ENCODE peak calls at places on chromosomes 1 and 21, in seven cellular contexts. P is mammary epithelial cell, H is mucosa of descending colon, Q is psoas muscle, T is neural progenitor cell, B is colonic mucosa, D is Calu3. M is an unnamed sample.

GRCh38 chr1:160400284-160400645 is at the start of gene VANGL2:
- DNase-seq in P (peak), H (peak), Q (peak), T (peak), B (peak), D (peak), M (no peak)

GRCh38 chr1:231536099-231536498 is 7.6 kb downstream of the TSNAX start:
- DNase-seq in P (no peak), H (no peak), Q (no peak), T (no peak), B (no peak), D (no peak), M (no peak)

GRCh38 chr1:49298304-49298703 is 521.6 kb upstream of the BEND5 start:
- DNase-seq in P (no peak), H (no peak), Q (peak), T (no peak), B (no peak), D (peak), M (no peak)

GRCh38 chr1:43275826-43276620 is 6.2 kb downstream of the TMEM125 start:
- DNase-seq in P (no peak), H (no peak), Q (no peak), T (no peak), B (no peak), D (no peak), M (no peak)

GRCh38 chr21:42835211-42835610 is 44.1 kb downstream of the WDR4 start:
- DNase-seq in P (no peak), H (no peak), Q (no peak), T (no peak), B (no peak), D (no peak), M (no peak)

GRCh38 chr1:53413175-53414001 is 45.8 kb upstream of the DMRTB1 start:
- DNase-seq in P (peak), H (no peak), Q (no peak), T (no peak), B (no peak), D (no peak), M (peak)

GRCh38 chr1:230226004-230226800 is 159.2 kb downstream of the GALNT2 start:
- DNase-seq in P (no peak), H (no peak), Q (no peak), T (no peak), B (no peak), D (no peak), M (no peak)

GRCh38 chr1:20485527-20486456 is at the start of gene CAMK2N1:
- DNase-seq in P (peak), H (peak), Q (peak), T (peak), B (peak), D (peak), M (no peak)

GRCh38 chr1:5497471-5497870 is 494.8 kb downstream of the NPHP4 start:
- DNase-seq in P (no peak), H (no peak), Q (no peak), T (no peak), B (no peak), D (no peak), M (no peak)

GRCh38 chr1:51340380-51340779 is 10.0 kb upstream of the TTC39A start:
- DNase-seq in P (no peak), H (no peak), Q (no peak), T (no peak), B (no peak), D (no peak), M (no peak)

GRCh38 chr1:244116946-244117345 is 65.9 kb downstream of the ZBTB18 start:
- DNase-seq in P (no peak), H (no peak), Q (no peak), T (no peak), B (no peak), D (no peak), M (no peak)

GRCh38 chr1:41802532-41803501 is 115.9 kb downstream of the HIVEP3 start:
- DNase-seq in P (peak), H (peak), Q (peak), T (no peak), B (no peak), D (no peak), M (peak)

GRCh38 chr21:41438425-41439113 is 12.5 kb downstream of the MX1 start:
- DNase-seq in P (no peak), H (no peak), Q (no peak), T (no peak), B (no peak), D (no peak), M (no peak)

GRCh38 chr1:227897704-227898438 is 49.9 kb downstream of the WNT9A start:
- DNase-seq in P (no peak), H (no peak), Q (no peak), T (no peak), B (no peak), D (no peak), M (no peak)

GRCh38 chr1:180309338-180309737 is 79.3 kb downstream of the LHX4 start:
- DNase-seq in P (peak), H (no peak), Q (no peak), T (no peak), B (no peak), D (peak), M (no peak)

GRCh38 chr1:20343149-20343936 is 52.7 kb downstream of the VWA5B1 start:
- DNase-seq in P (no peak), H (peak), Q (no peak), T (peak), B (peak), D (no peak), M (peak)

GRCh38 chr1:61674221-61674620 is 50.7 kb downstream of the TM2D1 start:
- DNase-seq in P (no peak), H (no peak), Q (no peak), T (no peak), B (no peak), D (no peak), M (no peak)

GRCh38 chr1:186864296-186864695 is 35.5 kb downstream of the PLA2G4A start:
- DNase-seq in P (no peak), H (no peak), Q (no peak), T (no peak), B (no peak), D (no peak), M (no peak)

GRCh38 chr1:53656062-53656915 is 82.7 kb downstream of the GLIS1 start:
- DNase-seq in P (peak), H (no peak), Q (no peak), T (no peak), B (no peak), D (no peak), M (no peak)

GRCh38 chr1:78676347-78676982 is 26.8 kb downstream of the IFI44 start:
- DNase-seq in P (peak), H (no peak), Q (no peak), T (peak), B (peak), D (peak), M (no peak)

GRCh38 chr1:55747285-55747890 is 532.2 kb upstream of the USP24 start:
- DNase-seq in P (no peak), H (no peak), Q (no peak), T (no peak), B (no peak), D (no peak), M (no peak)

GRCh38 chr1:204705888-204706837 is 20.6 kb upstream of the LRRN2 start:
- DNase-seq in P (no peak), H (no peak), Q (no peak), T (no peak), B (no peak), D (no peak), M (no peak)

GRCh38 chr1:221693087-221693486 is 48.8 kb downstream of the DUSP10 start:
- DNase-seq in P (no peak), H (no peak), Q (no peak), T (no peak), B (no peak), D (no peak), M (no peak)

GRCh38 chr1:6448749-6449631 is 17.0 kb downstream of the TNFRSF25 start:
- DNase-seq in P (no peak), H (peak), Q (no peak), T (peak), B (no peak), D (no peak), M (no peak)

GRCh38 chr1:47385020-47385419 is 31.1 kb upstream of the FOXE3 start:
- DNase-seq in P (no peak), H (no peak), Q (no peak), T (no peak), B (no peak), D (no peak), M (no peak)

GRCh38 chr1:198465201-198466144 is 75.0 kb downstream of the ATP6V1G3 start:
- DNase-seq in P (peak), H (no peak), Q (no peak), T (peak), B (no peak), D (no peak), M (peak)

GRCh38 chr1:53062731-53063591 is 948 bp downstream of the PODN start:
- DNase-seq in P (no peak), H (no peak), Q (no peak), T (peak), B (no peak), D (no peak), M (no peak)

GRCh38 chr1:31705080-31705866 is 1.5 kb upstream of the COL16A1 start:
- DNase-seq in P (peak), H (peak), Q (peak), T (peak), B (peak), D (peak), M (peak)

GRCh38 chr1:108708726-108709660 is 3.7 kb upstream of the FNDC7 start:
- DNase-seq in P (peak), H (peak), Q (no peak), T (peak), B (peak), D (no peak), M (no peak)

GRCh38 chr1:184242507-184242943 is 144.3 kb upstream of the C1orf21 start:
- DNase-seq in P (no peak), H (no peak), Q (no peak), T (peak), B (no peak), D (no peak), M (no peak)

GRCh38 chr1:211420389-211420788 is 71.6 kb downstream of the RD3 start:
- DNase-seq in P (peak), H (no peak), Q (no peak), T (peak), B (no peak), D (no peak), M (no peak)

GRCh38 chr21:38471766-38472165 is 26.5 kb downstream of the ERG start:
- DNase-seq in P (no peak), H (no peak), Q (no peak), T (no peak), B (no peak), D (no peak), M (no peak)

GRCh38 chr21:38468989-38469388 is 29.3 kb downstream of the ERG start:
- DNase-seq in P (peak), H (no peak), Q (no peak), T (no peak), B (no peak), D (no peak), M (no peak)

GRCh38 chr21:38470762-38471161 is 27.5 kb downstream of the ERG start:
- DNase-seq in P (peak), H (no peak), Q (no peak), T (no peak), B (no peak), D (no peak), M (no peak)

GRCh38 chr21:38467911-38468310 is 30.4 kb downstream of the ERG start:
- DNase-seq in P (peak), H (no peak), Q (no peak), T (no peak), B (no peak), D (no peak), M (no peak)

GRCh38 chr21:38467369-38467768 is 30.9 kb downstream of the ERG start:
- DNase-seq in P (no peak), H (no peak), Q (no peak), T (no peak), B (no peak), D (no peak), M (no peak)
- TF ChIP-seq CTCF in P (no peak), H (no peak), Q (no peak), T (no peak), B (no peak), D (no peak), M (no peak)

GRCh38 chr1:87330201-87330953 is 1.7 kb downstream of the LMO4 start:
- DNase-seq in P (peak), H (peak), Q (no peak), T (peak), B (peak), D (no peak), M (no peak)

GRCh38 chr1:87333692-87334347 is 5.1 kb downstream of the LMO4 start:
- DNase-seq in P (no peak), H (no peak), Q (no peak), T (no peak), B (no peak), D (no peak), M (no peak)

GRCh38 chr1:87329756-87330200 is 1.1 kb downstream of the LMO4 start:
- DNase-seq in P (no peak), H (no peak), Q (no peak), T (no peak), B (no peak), D (no peak), M (no peak)

GRCh38 chr1:87330954-87331318 is 2.3 kb downstream of the LMO4 start:
- DNase-seq in P (no peak), H (no peak), Q (no peak), T (peak), B (no peak), D (no peak), M (no peak)

GRCh38 chr1:87331319-87332269 is 2.9 kb downstream of the LMO4 start:
- DNase-seq in P (peak), H (peak), Q (peak), T (peak), B (peak), D (peak), M (peak)
- TF ChIP-seq CTCF in P (no peak), H (no peak), Q (no peak), T (peak), B (no peak), D (no peak), M (peak)

DNA sequence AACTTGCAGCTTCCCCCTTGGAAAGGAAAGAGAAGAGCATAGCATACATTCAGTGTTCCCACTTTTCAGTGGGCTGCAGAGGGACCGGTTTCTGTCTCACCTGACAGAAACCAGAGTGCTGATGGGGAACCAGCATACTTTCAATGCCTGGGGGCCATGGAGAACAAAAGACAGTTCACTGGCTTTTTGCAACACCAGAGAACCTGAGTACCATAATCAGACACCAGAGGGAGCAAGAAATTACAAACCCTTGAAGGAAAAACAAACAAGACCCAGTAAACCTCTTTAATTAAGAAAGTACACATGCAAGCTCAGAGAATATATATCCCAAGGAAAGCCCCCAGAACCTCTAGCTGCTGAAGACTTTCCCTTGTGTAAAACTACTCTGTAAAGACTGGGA is 51.1 kb downstream of the CSMD2 start:
- DNase-seq in P (peak), H (no peak), Q (no peak), T (peak), B (no peak), D (peak), M (no peak)
- TF ChIP-seq CTCF in P (no peak), H (no peak), Q (peak), T (peak), B (no peak), D (no peak), M (peak)

DNA sequence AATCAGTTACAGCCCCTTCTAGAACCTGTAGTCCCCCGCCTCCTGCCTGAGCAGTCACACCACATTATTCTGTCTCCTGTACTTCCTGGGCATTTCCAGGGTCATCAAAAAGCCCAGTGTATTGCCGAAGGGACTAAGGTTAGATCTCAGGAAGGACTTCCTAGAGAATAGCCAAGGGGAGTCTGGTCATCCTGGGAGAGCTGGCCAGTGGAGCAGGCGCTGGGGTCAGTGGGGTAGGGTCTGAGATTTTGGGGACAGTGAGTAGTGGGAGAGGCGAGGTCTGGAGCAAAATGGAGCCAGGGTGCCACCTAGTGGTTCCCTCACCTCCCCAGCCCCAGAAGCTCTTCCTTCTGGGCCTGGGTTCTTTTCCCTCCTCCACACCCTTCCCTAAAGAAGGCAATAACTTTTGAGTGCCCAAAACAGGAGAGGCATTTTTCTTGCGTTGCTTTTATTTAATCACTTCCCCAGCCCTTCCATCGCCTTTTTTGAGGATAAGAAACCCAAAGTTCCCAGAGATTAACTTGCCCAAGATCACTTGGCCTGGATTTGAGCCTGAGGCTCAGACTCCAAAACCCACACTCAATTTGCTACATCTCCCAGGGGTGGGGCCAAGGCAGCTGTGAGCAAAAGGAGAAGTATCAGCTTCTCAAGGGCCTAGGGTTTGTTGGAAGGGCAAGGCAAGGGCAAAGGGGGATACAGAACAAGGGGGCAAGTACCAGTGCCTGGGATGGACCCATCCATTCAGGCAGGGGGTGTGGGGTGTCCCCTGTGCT is 7.3 kb upstream of the PMVK start:
- DNase-seq in P (no peak), H (no peak), Q (no peak), T (peak), B (peak), D (peak), M (peak)
- TF ChIP-seq CTCF in P (peak), H (peak), Q (peak), T (peak), B (peak), D (peak), M (peak)

DNA sequence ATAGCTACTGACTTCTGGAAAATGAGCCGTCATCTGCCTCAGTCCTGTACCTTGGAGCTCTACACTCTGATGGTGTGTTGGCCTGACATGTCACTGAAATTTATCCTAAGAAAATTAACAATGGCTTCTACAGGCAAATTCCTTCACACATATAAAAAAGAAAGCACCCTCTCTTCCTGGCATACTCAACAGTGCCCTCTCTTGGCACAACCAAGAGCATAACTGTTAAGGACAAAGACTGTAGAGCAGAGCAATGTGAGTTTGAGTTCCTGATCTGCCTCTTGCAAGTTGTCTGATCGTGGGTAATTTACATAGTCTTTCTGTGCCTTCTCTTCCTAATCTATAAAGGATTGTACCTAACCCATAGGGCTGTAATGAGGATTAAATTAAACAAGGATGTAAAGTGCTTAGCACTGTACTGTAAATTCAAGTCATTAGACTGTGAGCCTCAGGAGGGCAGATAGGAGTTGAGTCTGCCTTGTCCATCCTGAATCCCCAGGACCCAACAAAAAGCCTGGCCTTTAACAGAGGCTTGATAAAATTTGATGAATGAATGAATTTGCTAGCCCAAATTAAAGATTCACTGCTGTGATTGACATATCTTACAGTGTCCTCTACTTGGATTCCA is 83.5 kb downstream of the SYF2 start:
- DNase-seq in P (peak), H (no peak), Q (no peak), T (peak), B (peak), D (no peak), M (no peak)
- TF ChIP-seq CTCF in P (peak), H (peak), Q (no peak), T (peak), B (peak), D (peak), M (peak)

M was measured in GM06990.